ENCODE peak calls at places on chromosomes 12 and 14, in nine cellular contexts. A is natural killer cell treated with Interleukin-12 subunit alpha and Interleukin-12 subunit beta and Interleukin-15 and Interleukin-18, amount 100 ng/mL, for 72 hours; D is iPS-NIHi11; H is activated CD4-positive, alpha-beta T cell treated with anti-CD3 and anti-CD28 coated beads, Interleukin-2, amount 10 ng/mL, durations not matched to agents 24 days and 14 days; P is effector CD4-positive, alpha-beta T cell; C is frontal cortex; W is A172; X is Kasumi-1; V is astrocyte. K is an unnamed sample.
A peak's percentile ranks its signal among the peaks of the same experiment; 100 is the strongest.

GRCh38 chr14:93269341-93270068 is 62.4 kb downstream of the UBR7 start:
- DNase-seq in A (no peak), H (no peak), X (no peak), C (peak; percentile 28), V (peak; percentile 73), W (peak; percentile 54), D (peak; percentile 10), P (no peak), K (no peak)

GRCh38 chr12:131525795-131526508 is 184.9 kb upstream of the SFSWAP start:
- DNase-seq in D (no peak), W (no peak), X (no peak), H (no peak), P (no peak), C (no peak), A (no peak), V (no peak), K (no peak)

GRCh38 chr12:45388545-45388944 is 172.7 kb downstream of the ANO6 start:
- DNase-seq in C (peak; percentile 20), P (no peak), W (peak; percentile 25), D (peak; percentile 64), X (peak; percentile 26), A (no peak), V (peak; percentile 30), H (no peak), K (no peak)

GRCh38 chr14:28001002-28001401 is 765.6 kb upstream of the FOXG1 start:
- DNase-seq in D (no peak), X (no peak), H (no peak), W (no peak), C (no peak), V (no peak), P (no peak), A (no peak), K (no peak)

GRCh38 chr14:45253754-45254300 is 825 bp upstream of the MIS18BP1 start:
- DNase-seq in P (no peak), C (no peak), X (no peak), H (no peak), V (peak; percentile 39), A (no peak), D (no peak), W (peak; percentile 41), K (no peak)

GRCh38 chr14:101506921-101507300 is 54.4 kb upstream of the DIO3 start:
- DNase-seq in X (no peak), A (peak; percentile 53), P (no peak), H (no peak), W (no peak), D (no peak), C (no peak), V (no peak), K (no peak)

GRCh38 chr12:129276408-129277042 is 423.2 kb downstream of the GLT1D1 start:
- DNase-seq in P (no peak), H (no peak), D (no peak), W (no peak), X (no peak), C (no peak), A (no peak), V (peak; percentile 10), K (no peak)

GRCh38 chr12:88413561-88414095 is 166.6 kb downstream of the KITLG start:
- DNase-seq in W (no peak), X (no peak), H (no peak), D (no peak), V (no peak), P (no peak), C (no peak), A (no peak), K (no peak)

GRCh38 chr14:100787659-100788058 is 38.3 kb upstream of the MEG3 start:
- DNase-seq in W (no peak), X (no peak), C (no peak), V (no peak), A (peak; percentile 32), H (no peak), P (no peak), D (no peak), K (no peak)

K was measured in CD8-positive, alpha-beta memory T cell.